ENCODE peak calls at places on chromosomes 7 and 10, in six cellular contexts. D is CD4-positive, alpha-beta memory T cell; N is cerebellar cortex; B is HFFc6; G is ecto neural progenitor cell; O is activated naive CD8-positive, alpha-beta T cell treated with anti-CD3 and anti-CD28 coated beads, Interleukin-2, amount 50 U/mL, for 24 hours. F is an unnamed sample.

GRCh38 chr10:24814568-24815313 is 91.1 kb upstream of the ARHGAP21 start:
- DNase-seq in D (no peak), N (no peak), B (peak), G (no peak), O (no peak), F (no peak)

GRCh38 chr7:6027806-6028365 is 3.3 kb upstream of the ANKRD61 start:
- DNase-seq in D (no peak), N (no peak), B (no peak), G (no peak), O (no peak), F (no peak)

GRCh38 chr7:155188357-155188756 is 109.3 kb upstream of the INSIG1 start:
- DNase-seq in D (no peak), N (no peak), B (no peak), G (no peak), O (no peak), F (no peak)

GRCh38 chr7:151459726-151460473 is 20.0 kb upstream of the CRYGN start:
- DNase-seq in D (no peak), N (peak), B (peak), G (peak), O (no peak), F (no peak)

GRCh38 chr7:128919241-128919640 is 8.7 kb upstream of the KCP start:
- DNase-seq in D (no peak), N (no peak), B (no peak), G (no peak), O (no peak), F (no peak)

GRCh38 chr7:125670926-125671572 is 741.4 kb upstream of the POT1 start:
- DNase-seq in D (no peak), N (peak), B (no peak), G (no peak), O (no peak), F (no peak)

GRCh38 chr10:132460691-132461090 is 63.7 kb downstream of the PWWP2B start:
- DNase-seq in D (no peak), N (no peak), B (no peak), G (no peak), O (no peak), F (no peak)

GRCh38 chr7:135879238-135879637 is 97.9 kb downstream of the MTPN start:
- DNase-seq in D (no peak), N (no peak), B (peak), G (no peak), O (no peak), F (no peak)

GRCh38 chr7:3592438-3593134 is 291.5 kb downstream of the SDK1 start:
- DNase-seq in D (no peak), N (no peak), B (no peak), G (no peak), O (no peak), F (no peak)

GRCh38 chr10:119233123-119233820 is 25.9 kb downstream of the GRK5 start:
- DNase-seq in D (no peak), N (no peak), B (no peak), G (no peak), O (no peak), F (no peak)

GRCh38 chr7:155820788-155821187 is 8.5 kb upstream of the SHH start:
- DNase-seq in D (no peak), N (no peak), B (no peak), G (no peak), O (no peak), F (no peak)

GRCh38 chr7:31805209-31805818 is 118.3 kb downstream of the PPP1R17 start:
- DNase-seq in D (no peak), N (no peak), B (no peak), G (no peak), O (no peak), F (no peak)

GRCh38 chr10:60733826-60734225 is 44.5 kb upstream of the CDK1 start:
- DNase-seq in D (no peak), N (no peak), B (no peak), G (no peak), O (no peak), F (no peak)

GRCh38 chr10:71086439-71087080 is 125.8 kb upstream of the UNC5B start:
- DNase-seq in D (no peak), N (no peak), B (no peak), G (peak), O (no peak), F (no peak)

GRCh38 chr10:3772349-3773222 is 12.4 kb downstream of the KLF6 start:
- DNase-seq in D (no peak), N (no peak), B (no peak), G (peak), O (no peak), F (no peak)

GRCh38 chr7:101614098-101614938 is 14.8 kb downstream of the MYL10 start:
- DNase-seq in D (no peak), N (no peak), B (no peak), G (no peak), O (no peak), F (no peak)

GRCh38 chr10:73039635-73040034 is 57.0 kb downstream of the P4HA1 start:
- DNase-seq in D (no peak), N (no peak), B (peak), G (no peak), O (no peak), F (no peak)

GRCh38 chr10:119333146-119333792 is 125.9 kb downstream of the GRK5 start:
- DNase-seq in D (no peak), N (no peak), B (no peak), G (no peak), O (peak), F (no peak)

GRCh38 chr10:4109469-4109868 is 324.5 kb upstream of the KLF6 start:
- DNase-seq in D (no peak), N (no peak), B (no peak), G (no peak), O (no peak), F (no peak)

GRCh38 chr7:105906690-105907089 is 30.3 kb upstream of the ATXN7L1 start:
- DNase-seq in D (no peak), N (peak), B (peak), G (no peak), O (no peak), F (no peak)

GRCh38 chr10:45509491-45509890 is 135.5 kb downstream of the ALOX5 start:
- DNase-seq in D (no peak), N (no peak), B (no peak), G (no peak), O (no peak), F (no peak)

GRCh38 chr7:47271749-47272148 is 310.2 kb downstream of the TNS3 start:
- DNase-seq in D (no peak), N (no peak), B (no peak), G (no peak), O (no peak), F (no peak)